ENCODE peak calls at places on chromosomes 3 and 15, in five cellular contexts. J, W, K, Q and O are unnamed samples.
A peak's percentile ranks its signal among the peaks of the same experiment; 100 is the strongest.

GRCh38 chr3:98994128-98994762 is 92.8 kb upstream of the DCBLD2 start:
- DNase-seq in Q (peak; percentile 7), K (no peak), W (no peak), J (no peak), O (no peak)

GRCh38 chr3:144221771-144222170 is 250.1 kb downstream of the DIPK2A start:
- DNase-seq in Q (no peak), K (no peak), J (no peak), W (no peak), O (no peak)

GRCh38 chr3:30476373-30477082 is 129.9 kb upstream of the TGFBR2 start:
- DNase-seq in J (no peak), K (peak; percentile 49), W (no peak), Q (no peak), O (peak; percentile 64)

GRCh38 chr3:156307704-156308103 is 187.3 kb downstream of the KCNAB1 start:
- DNase-seq in W (no peak), K (peak; percentile 78), Q (no peak), J (no peak), O (no peak)

GRCh38 chr3:13541691-13542090 is 7.2 kb upstream of the FBLN2 start:
- DNase-seq in J (no peak), W (no peak), Q (no peak), K (no peak), O (no peak)

GRCh38 chr15:25362545-25362944 is 76.3 kb downstream of the UBE3A start:
- DNase-seq in J (no peak), K (no peak), W (no peak), Q (no peak), O (no peak)

GRCh38 chr3:101203411-101203810 is 117.0 kb downstream of the IMPG2 start:
- DNase-seq in W (no peak), Q (no peak), K (no peak), J (no peak), O (peak; percentile 22)

GRCh38 chr3:129657261-129658046 is 51.0 kb upstream of the PLXND1 start:
- DNase-seq in Q (peak; percentile 24), J (no peak), K (no peak), W (no peak), O (no peak)

GRCh38 chr15:34109775-34110663 is 8.1 kb downstream of the PGBD4 start:
- DNase-seq in W (no peak), K (no peak), Q (peak; percentile 46), J (no peak), O (no peak)

GRCh38 chr3:146160964-146161724 is at the start of gene PLOD2:
- DNase-seq in W (no peak), K (peak; percentile 64), J (no peak), Q (peak; percentile 73), O (peak; percentile 32)

GRCh38 chr3:85148056-85148455 is 189.3 kb downstream of the CADM2 start:
- DNase-seq in W (no peak), K (no peak), Q (no peak), J (no peak), O (no peak)

GRCh38 chr3:37703633-37704032 is 158.0 kb upstream of the CTDSPL start:
- DNase-seq in K (peak; percentile 14), Q (no peak), W (no peak), J (no peak), O (no peak)

GRCh38 chr3:195512798-195513345 is 30.3 kb downstream of the PPP1R2 start:
- DNase-seq in K (no peak), Q (no peak), W (no peak), J (no peak), O (no peak)

GRCh38 chr3:56911363-56911762 is 109.6 kb upstream of the ARHGEF3 start:
- DNase-seq in J (no peak), W (no peak), K (no peak), Q (no peak), O (no peak)

GRCh38 chr3:149657796-149658443 is at the start of gene WWTR1:
- DNase-seq in Q (peak; percentile 43), J (no peak), W (no peak), K (peak; percentile 92), O (peak; percentile 78)

GRCh38 chr3:148158210-148158609 is 539.5 kb upstream of the AGTR1 start:
- DNase-seq in W (no peak), K (peak; percentile 63), Q (no peak), J (no peak), O (no peak)

GRCh38 chr3:187747506-187747905 is 2.2 kb upstream of the BCL6 start:
- DNase-seq in K (no peak), Q (no peak), W (no peak), J (no peak), O (no peak)

GRCh38 chr15:66923438-66923881 is 141.9 kb upstream of the SMAD3 start:
- DNase-seq in Q (peak; percentile 30), W (no peak), J (peak; percentile 4), K (no peak), O (no peak)

GRCh38 chr15:69853572-69853971 is 244.1 kb downstream of the TLE3 start:
- DNase-seq in W (no peak), K (peak; percentile 49), Q (no peak), J (no peak), O (peak; percentile 67)

GRCh38 chr3:56133423-56133822 is 334.8 kb downstream of the ERC2 start:
- DNase-seq in Q (no peak), J (no peak), K (peak; percentile 56), W (no peak), O (peak; percentile 51)

GRCh38 chr3:197454014-197454413 is 101.8 kb downstream of the BDH1 start:
- DNase-seq in W (no peak), J (no peak), K (no peak), Q (peak; percentile 28), O (no peak)

GRCh38 chr3:8625991-8626390 is 18.6 kb downstream of the SSUH2 start:
- DNase-seq in Q (no peak), K (no peak), W (no peak), J (no peak), O (no peak)

GRCh38 chr15:51380999-51381806 is 39.7 kb downstream of the GLDN start:
- DNase-seq in Q (peak; percentile 62), K (peak; percentile 65), J (no peak), W (no peak), O (no peak)